ENCODE peak calls at places on chromosomes 5 and 9, in six cellular contexts. One of them, this sample, is unnamed.

GRCh38 chr5:40570408-40571129 is 109.1 kb upstream of the PTGER4 start:
- DNase-seq in K562: no peak
- DNase-seq in A549: peak; percentile 43
- DNase-seq in HepG2: no peak
- DNase-seq in H1: no peak
- DNase-seq in WTC11: no peak
- DNase-seq in this sample: peak; percentile 73

GRCh38 chr9:38067611-38067891 is 1.5 kb downstream of the SHB start:
- DNase-seq in WTC11: peak; percentile 45
- DNase-seq in HepG2: no peak
- DNase-seq in A549: no peak
- DNase-seq in K562: no peak
- DNase-seq in H1: no peak
- DNase-seq in this sample: no peak

GRCh38 chr9:132647806-132648205 is 22.0 kb downstream of the DDX31 start:
- DNase-seq in K562: no peak
- DNase-seq in A549: no peak
- DNase-seq in WTC11: no peak
- DNase-seq in HepG2: no peak
- DNase-seq in H1: no peak
- DNase-seq in this sample: no peak

GRCh38 chr5:172086312-172086975 is 80.0 kb upstream of the FBXW11 start:
- DNase-seq in HepG2: no peak
- DNase-seq in WTC11: no peak
- DNase-seq in K562: no peak
- DNase-seq in H1: no peak
- DNase-seq in A549: no peak
- DNase-seq in this sample: no peak

GRCh38 chr5:151221574-151221973 is 2.3 kb downstream of the CCDC69 start:
- DNase-seq in HepG2: no peak
- DNase-seq in A549: no peak
- DNase-seq in K562: no peak
- DNase-seq in WTC11: no peak
- DNase-seq in H1: no peak
- DNase-seq in this sample: no peak

GRCh38 chr9:27019589-27019988 is 14.1 kb upstream of the LRRC19 start:
- DNase-seq in A549: peak; percentile 9
- DNase-seq in H1: no peak
- DNase-seq in WTC11: no peak
- DNase-seq in HepG2: no peak
- DNase-seq in K562: no peak
- DNase-seq in this sample: no peak

GRCh38 chr5:150640311-150641005 is at the start of gene SYNPO:
- DNase-seq in HepG2: peak; percentile 25
- DNase-seq in A549: peak; percentile 84
- DNase-seq in K562: peak; percentile 63
- DNase-seq in H1: no peak
- DNase-seq in WTC11: no peak
- DNase-seq in this sample: peak; percentile 88

GRCh38 chr5:21685536-21685935 is 1167.6 kb downstream of the CDH12 start:
- DNase-seq in H1: no peak
- DNase-seq in HepG2: no peak
- DNase-seq in WTC11: no peak
- DNase-seq in A549: no peak
- DNase-seq in K562: no peak
- DNase-seq in this sample: peak; percentile 56

GRCh38 chr5:163963881-163964280 is 458.5 kb downstream of the MAT2B start:
- DNase-seq in H1: no peak
- DNase-seq in HepG2: no peak
- DNase-seq in K562: no peak
- DNase-seq in A549: no peak
- DNase-seq in WTC11: no peak
- DNase-seq in this sample: no peak

GRCh38 chr5:96226941-96227552 is 206.0 kb downstream of the PCSK1 start:
- DNase-seq in A549: peak; percentile 19
- DNase-seq in K562: no peak
- DNase-seq in H1: no peak
- DNase-seq in HepG2: no peak
- DNase-seq in WTC11: no peak
- DNase-seq in this sample: peak; percentile 13

DNA sequence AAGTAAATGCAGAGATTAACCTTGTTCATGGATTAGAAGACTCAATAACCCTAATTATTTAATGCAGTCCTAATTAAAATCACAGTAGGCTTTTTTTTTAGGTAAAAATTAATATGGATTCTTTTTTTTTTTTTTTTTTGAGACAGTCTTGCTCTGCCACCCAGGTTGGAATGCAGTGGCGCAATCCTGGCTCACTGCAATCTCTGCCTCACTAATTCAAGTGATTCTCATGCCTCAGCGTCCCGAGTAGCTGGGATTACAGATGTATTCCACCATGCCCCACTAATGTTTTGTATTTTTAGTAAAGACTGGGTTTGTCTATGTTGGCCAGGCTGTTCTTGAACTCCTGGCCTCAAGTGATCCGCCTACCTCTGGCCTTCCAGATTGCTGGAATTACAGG is 40.6 kb downstream of the DENND4C start:
- DNase-seq in H1: no peak
- DNase-seq in K562: no peak
- DNase-seq in HepG2: no peak
- DNase-seq in WTC11: no peak
- DNase-seq in A549: no peak
- DNase-seq in this sample: no peak
- TF ChIP-seq JUN in H1: no peak
- TF ChIP-seq JUN in K562: no peak
- TF ChIP-seq JUN in HepG2: no peak
- TF ChIP-seq JUN in WTC11: no peak
- TF ChIP-seq JUN in A549: no peak
- TF ChIP-seq JUN in this sample: no peak

GRCh38 chr9:94002316-94003140 is 47.4 kb upstream of the BARX1 start:
- DNase-seq in H1: no peak
- DNase-seq in HepG2: peak; percentile 61
- DNase-seq in K562: peak; percentile 50
- DNase-seq in WTC11: peak; percentile 56
- DNase-seq in A549: peak; percentile 57
- DNase-seq in this sample: peak; percentile 57
- TF ChIP-seq JUN in H1: no peak
- TF ChIP-seq JUN in HepG2: no peak
- TF ChIP-seq JUN in K562: no peak
- TF ChIP-seq JUN in WTC11: no peak
- TF ChIP-seq JUN in A549: no peak
- TF ChIP-seq JUN in this sample: no peak

GRCh38 chr5:92917044-92917443 is 664.0 kb downstream of the NR2F1-AS1 start:
- DNase-seq in HepG2: no peak
- DNase-seq in A549: no peak
- DNase-seq in WTC11: no peak
- DNase-seq in H1: no peak
- DNase-seq in K562: no peak
- DNase-seq in this sample: no peak
- TF ChIP-seq JUN in HepG2: no peak
- TF ChIP-seq JUN in A549: no peak
- TF ChIP-seq JUN in WTC11: no peak
- TF ChIP-seq JUN in H1: no peak
- TF ChIP-seq JUN in K562: no peak
- TF ChIP-seq JUN in this sample: no peak

GRCh38 chr9:97910273-97910844 is 11.9 kb downstream of the TRMO start:
- DNase-seq in H1: no peak
- DNase-seq in HepG2: no peak
- DNase-seq in A549: no peak
- DNase-seq in WTC11: no peak
- DNase-seq in K562: no peak
- DNase-seq in this sample: no peak
- TF ChIP-seq JUN in H1: no peak
- TF ChIP-seq JUN in HepG2: no peak
- TF ChIP-seq JUN in A549: no peak
- TF ChIP-seq JUN in WTC11: no peak
- TF ChIP-seq JUN in K562: no peak
- TF ChIP-seq JUN in this sample: no peak

GRCh38 chr5:109691248-109691574 is 1.5 kb downstream of the MAN2A1 start:
- DNase-seq in WTC11: no peak
- DNase-seq in H1: no peak
- DNase-seq in K562: no peak
- DNase-seq in A549: no peak
- DNase-seq in HepG2: no peak
- DNase-seq in this sample: no peak
- TF ChIP-seq JUN in WTC11: no peak
- TF ChIP-seq JUN in H1: no peak
- TF ChIP-seq JUN in K562: no peak
- TF ChIP-seq JUN in A549: no peak
- TF ChIP-seq JUN in HepG2: no peak
- TF ChIP-seq JUN in this sample: no peak

GRCh38 chr9:111516061-111516465 is 8.9 kb upstream of the ZNF483 start:
- DNase-seq in H1: no peak
- DNase-seq in K562: no peak
- DNase-seq in A549: peak; percentile 28
- DNase-seq in HepG2: peak; percentile 60
- DNase-seq in WTC11: no peak
- DNase-seq in this sample: no peak

GRCh38 chr9:111514967-111515366 is 10.0 kb upstream of the ZNF483 start:
- DNase-seq in A549: no peak
- DNase-seq in HepG2: no peak
- DNase-seq in WTC11: no peak
- DNase-seq in H1: no peak
- DNase-seq in K562: no peak
- DNase-seq in this sample: no peak
- TF ChIP-seq JUN in A549: no peak
- TF ChIP-seq JUN in HepG2: no peak
- TF ChIP-seq JUN in WTC11: no peak
- TF ChIP-seq JUN in H1: no peak
- TF ChIP-seq JUN in K562: no peak
- TF ChIP-seq JUN in this sample: no peak

This sample was measured in endothelial cell of umbilical vein.